ENCODE peak calls at places on chromosomes 13 and 19, in seven cellular contexts. One of them, this sample, is unnamed.

GRCh38 chr19:56273563-56274117 is 1.1 kb downstream of the EDDM13 start:
- DNase-seq in neural progenitor cell: no peak
- DNase-seq in fibroblast of lung: peak
- DNase-seq in HCT116: no peak
- DNase-seq in H1: no peak
- DNase-seq in keratinocyte: no peak
- DNase-seq in PC-9: no peak
- DNase-seq in this sample: peak

GRCh38 chr19:1491849-1492170 is 829 bp downstream of the REEP6 start:
- DNase-seq in neural progenitor cell: no peak
- DNase-seq in fibroblast of lung: no peak
- DNase-seq in HCT116: no peak
- DNase-seq in H1: no peak
- DNase-seq in keratinocyte: no peak
- DNase-seq in PC-9: no peak
- DNase-seq in this sample: no peak

GRCh38 chr19:47322048-47322447 is 9.9 kb upstream of the C5AR2 start:
- DNase-seq in neural progenitor cell: no peak
- DNase-seq in fibroblast of lung: no peak
- DNase-seq in HCT116: no peak
- DNase-seq in H1: no peak
- DNase-seq in keratinocyte: no peak
- DNase-seq in PC-9: no peak
- DNase-seq in this sample: no peak

GRCh38 chr13:107205318-107206112 is 637.6 kb upstream of the ARGLU1 start:
- DNase-seq in neural progenitor cell: peak
- DNase-seq in fibroblast of lung: peak
- DNase-seq in HCT116: no peak
- DNase-seq in H1: peak
- DNase-seq in keratinocyte: no peak
- DNase-seq in PC-9: peak
- DNase-seq in this sample: peak

GRCh38 chr13:77480071-77480470 is 55.4 kb upstream of the SCEL start:
- DNase-seq in neural progenitor cell: peak
- DNase-seq in fibroblast of lung: no peak
- DNase-seq in HCT116: no peak
- DNase-seq in H1: no peak
- DNase-seq in keratinocyte: no peak
- DNase-seq in PC-9: no peak
- DNase-seq in this sample: no peak

GRCh38 chr13:28320884-28321574 is 173.9 kb downstream of the FLT1 start:
- DNase-seq in neural progenitor cell: no peak
- DNase-seq in fibroblast of lung: no peak
- DNase-seq in HCT116: no peak
- DNase-seq in H1: no peak
- DNase-seq in keratinocyte: no peak
- DNase-seq in PC-9: no peak
- DNase-seq in this sample: no peak

GRCh38 chr19:40771101-40771539 is 4.2 kb upstream of the MIA start:
- DNase-seq in neural progenitor cell: no peak
- DNase-seq in fibroblast of lung: no peak
- DNase-seq in HCT116: no peak
- DNase-seq in H1: no peak
- DNase-seq in keratinocyte: no peak
- DNase-seq in PC-9: no peak
- DNase-seq in this sample: no peak

GRCh38 chr13:20943519-20944012 is 41.0 kb upstream of the XPO4 start:
- DNase-seq in neural progenitor cell: peak
- DNase-seq in fibroblast of lung: peak
- DNase-seq in HCT116: peak
- DNase-seq in H1: peak
- DNase-seq in keratinocyte: peak
- DNase-seq in PC-9: peak
- DNase-seq in this sample: peak

GRCh38 chr19:17703823-17704463 is 15.3 kb upstream of the MAP1S start:
- DNase-seq in neural progenitor cell: peak
- DNase-seq in fibroblast of lung: peak
- DNase-seq in HCT116: peak
- DNase-seq in H1: peak
- DNase-seq in keratinocyte: no peak
- DNase-seq in PC-9: no peak
- DNase-seq in this sample: peak

GRCh38 chr19:44931541-44931940 is 10.5 kb upstream of the APOC4 start:
- DNase-seq in neural progenitor cell: no peak
- DNase-seq in fibroblast of lung: no peak
- DNase-seq in HCT116: no peak
- DNase-seq in H1: no peak
- DNase-seq in keratinocyte: no peak
- DNase-seq in PC-9: no peak
- DNase-seq in this sample: no peak

GRCh38 chr13:28854657-28855056 is 34.5 kb downstream of the MTUS2 start:
- DNase-seq in neural progenitor cell: peak
- DNase-seq in fibroblast of lung: no peak
- DNase-seq in HCT116: no peak
- DNase-seq in H1: no peak
- DNase-seq in keratinocyte: no peak
- DNase-seq in PC-9: no peak
- DNase-seq in this sample: no peak

GRCh38 chr19:45016388-45017314 is 15.4 kb downstream of the RELB start:
- DNase-seq in neural progenitor cell: peak
- DNase-seq in fibroblast of lung: peak
- DNase-seq in HCT116: peak
- DNase-seq in H1: peak
- DNase-seq in keratinocyte: no peak
- DNase-seq in PC-9: peak
- DNase-seq in this sample: peak

GRCh38 chr13:64928704-64929499 is 2301.2 kb downstream of the PCDH9 start:
- DNase-seq in neural progenitor cell: no peak
- DNase-seq in fibroblast of lung: peak
- DNase-seq in HCT116: peak
- DNase-seq in H1: no peak
- DNase-seq in keratinocyte: no peak
- DNase-seq in PC-9: peak
- DNase-seq in this sample: peak

GRCh38 chr13:77330009-77330471 is 3.1 kb upstream of the MYCBP2 start:
- DNase-seq in neural progenitor cell: no peak
- DNase-seq in fibroblast of lung: no peak
- DNase-seq in HCT116: no peak
- DNase-seq in H1: no peak
- DNase-seq in keratinocyte: no peak
- DNase-seq in PC-9: no peak
- DNase-seq in this sample: no peak

GRCh38 chr19:38571682-38572081 is 46.1 kb downstream of the MAP4K1 start:
- DNase-seq in neural progenitor cell: no peak
- DNase-seq in fibroblast of lung: no peak
- DNase-seq in HCT116: no peak
- DNase-seq in H1: no peak
- DNase-seq in keratinocyte: no peak
- DNase-seq in PC-9: no peak
- DNase-seq in this sample: no peak

GRCh38 chr13:43698743-43699142 is 88.0 kb downstream of the ENOX1 start:
- DNase-seq in neural progenitor cell: no peak
- DNase-seq in fibroblast of lung: peak
- DNase-seq in HCT116: no peak
- DNase-seq in H1: no peak
- DNase-seq in keratinocyte: no peak
- DNase-seq in PC-9: no peak
- DNase-seq in this sample: no peak

GRCh38 chr13:111462221-111462764 is 141.9 kb downstream of the TEX29 start:
- DNase-seq in neural progenitor cell: no peak
- DNase-seq in fibroblast of lung: no peak
- DNase-seq in HCT116: no peak
- DNase-seq in H1: peak
- DNase-seq in keratinocyte: no peak
- DNase-seq in PC-9: no peak
- DNase-seq in this sample: no peak

GRCh38 chr13:111461445-111462149 is 141.2 kb downstream of the TEX29 start:
- DNase-seq in neural progenitor cell: no peak
- DNase-seq in fibroblast of lung: no peak
- DNase-seq in HCT116: no peak
- DNase-seq in H1: peak
- DNase-seq in keratinocyte: no peak
- DNase-seq in PC-9: no peak
- DNase-seq in this sample: no peak

GRCh38 chr13:111459803-111460547 is 139.5 kb downstream of the TEX29 start:
- DNase-seq in neural progenitor cell: no peak
- DNase-seq in fibroblast of lung: no peak
- DNase-seq in HCT116: no peak
- DNase-seq in H1: no peak
- DNase-seq in keratinocyte: no peak
- DNase-seq in PC-9: no peak
- DNase-seq in this sample: no peak

GRCh38 chr13:111460548-111461444 is 140.4 kb downstream of the TEX29 start:
- DNase-seq in neural progenitor cell: peak
- DNase-seq in fibroblast of lung: peak
- DNase-seq in HCT116: peak
- DNase-seq in H1: peak
- DNase-seq in keratinocyte: no peak
- DNase-seq in PC-9: peak
- DNase-seq in this sample: peak

GRCh38 chr13:111462944-111463343 is 142.5 kb downstream of the TEX29 start:
- DNase-seq in neural progenitor cell: no peak
- DNase-seq in fibroblast of lung: no peak
- DNase-seq in HCT116: no peak
- DNase-seq in H1: peak
- DNase-seq in keratinocyte: no peak
- DNase-seq in PC-9: no peak
- DNase-seq in this sample: no peak
- TF ChIP-seq EZH2 in neural progenitor cell: no peak
- TF ChIP-seq EZH2 in fibroblast of lung: no peak
- TF ChIP-seq EZH2 in HCT116: no peak
- TF ChIP-seq EZH2 in H1: no peak
- TF ChIP-seq EZH2 in keratinocyte: no peak
- TF ChIP-seq EZH2 in PC-9: no peak
- TF ChIP-seq EZH2 in this sample: no peak

GRCh38 chr13:48493076-48493765 is 39.7 kb downstream of the RCBTB2 start:
- DNase-seq in neural progenitor cell: no peak
- DNase-seq in fibroblast of lung: no peak
- DNase-seq in HCT116: no peak
- DNase-seq in H1: no peak
- DNase-seq in keratinocyte: no peak
- DNase-seq in PC-9: no peak
- DNase-seq in this sample: peak

GRCh38 chr13:48494874-48495273 is 38.0 kb downstream of the RCBTB2 start:
- DNase-seq in neural progenitor cell: no peak
- DNase-seq in fibroblast of lung: no peak
- DNase-seq in HCT116: no peak
- DNase-seq in H1: no peak
- DNase-seq in keratinocyte: no peak
- DNase-seq in PC-9: no peak
- DNase-seq in this sample: no peak

GRCh38 chr13:48491423-48492122 is 41.3 kb downstream of the RCBTB2 start:
- DNase-seq in neural progenitor cell: no peak
- DNase-seq in fibroblast of lung: no peak
- DNase-seq in HCT116: no peak
- DNase-seq in H1: no peak
- DNase-seq in keratinocyte: no peak
- DNase-seq in PC-9: no peak
- DNase-seq in this sample: peak

GRCh38 chr13:48492123-48493075 is 40.5 kb downstream of the RCBTB2 start:
- DNase-seq in neural progenitor cell: no peak
- DNase-seq in fibroblast of lung: no peak
- DNase-seq in HCT116: no peak
- DNase-seq in H1: no peak
- DNase-seq in keratinocyte: no peak
- DNase-seq in PC-9: no peak
- DNase-seq in this sample: peak

GRCh38 chr13:48493851-48494250 is 39.0 kb downstream of the RCBTB2 start:
- DNase-seq in neural progenitor cell: no peak
- DNase-seq in fibroblast of lung: peak
- DNase-seq in HCT116: no peak
- DNase-seq in H1: no peak
- DNase-seq in keratinocyte: no peak
- DNase-seq in PC-9: no peak
- DNase-seq in this sample: peak
- H3K27ac ChIP-seq in neural progenitor cell: no peak
- H3K27ac ChIP-seq in fibroblast of lung: no peak
- H3K27ac ChIP-seq in HCT116: no peak
- H3K27ac ChIP-seq in H1: no peak
- H3K27ac ChIP-seq in keratinocyte: no peak
- H3K27ac ChIP-seq in PC-9: no peak
- H3K27ac ChIP-seq in this sample: peak

DNA sequence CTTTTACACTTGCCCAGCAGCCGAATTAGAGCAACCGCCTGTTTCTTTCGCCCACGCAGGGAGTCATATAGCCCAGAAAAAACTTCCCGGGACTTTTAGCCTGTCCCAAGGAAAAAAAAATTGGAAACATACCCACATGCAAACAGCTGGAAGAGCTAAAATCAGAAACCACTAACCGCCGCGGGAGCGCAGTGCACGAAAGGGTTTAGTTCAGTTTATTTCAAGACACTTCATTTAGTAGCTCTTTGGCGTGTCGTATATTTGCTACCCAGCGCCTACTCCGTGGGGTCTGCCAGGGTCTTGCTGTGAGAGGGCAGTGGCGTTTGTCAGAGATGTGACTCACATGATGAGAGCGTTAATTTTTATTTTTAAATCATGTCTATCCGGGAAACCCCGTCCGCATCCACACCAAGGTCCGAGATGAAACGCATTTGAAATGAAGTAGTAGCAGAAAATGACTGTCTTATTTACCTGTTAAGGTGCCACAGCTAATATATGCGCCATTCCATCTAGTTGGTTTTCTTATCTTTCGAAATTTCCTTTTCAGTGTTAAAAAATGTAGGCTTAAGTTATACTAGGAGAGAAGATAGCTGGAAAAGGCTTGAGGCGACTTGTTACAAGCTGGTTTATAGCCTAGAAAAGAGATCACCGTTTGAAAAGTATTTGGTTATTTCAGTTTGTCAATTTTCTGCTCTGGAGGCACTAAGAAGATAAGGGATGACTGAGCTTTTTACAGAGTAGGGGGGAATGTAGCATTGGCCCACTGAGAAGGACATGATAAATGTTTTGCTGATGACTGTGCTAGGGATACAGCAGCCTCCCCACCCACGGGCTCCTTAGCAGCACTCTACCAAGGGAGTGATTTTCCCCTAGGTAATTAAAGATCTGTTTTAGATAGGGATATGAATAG is 1.7 kb downstream of the KLF5 start:
- DNase-seq in neural progenitor cell: peak
- DNase-seq in fibroblast of lung: peak
- DNase-seq in HCT116: no peak
- DNase-seq in H1: no peak
- DNase-seq in keratinocyte: no peak
- DNase-seq in PC-9: no peak
- DNase-seq in this sample: peak
- TF ChIP-seq EZH2 in neural progenitor cell: peak
- TF ChIP-seq EZH2 in fibroblast of lung: no peak
- TF ChIP-seq EZH2 in HCT116: no peak
- TF ChIP-seq EZH2 in H1: peak
- TF ChIP-seq EZH2 in keratinocyte: no peak
- TF ChIP-seq EZH2 in PC-9: no peak
- TF ChIP-seq EZH2 in this sample: no peak

DNA sequence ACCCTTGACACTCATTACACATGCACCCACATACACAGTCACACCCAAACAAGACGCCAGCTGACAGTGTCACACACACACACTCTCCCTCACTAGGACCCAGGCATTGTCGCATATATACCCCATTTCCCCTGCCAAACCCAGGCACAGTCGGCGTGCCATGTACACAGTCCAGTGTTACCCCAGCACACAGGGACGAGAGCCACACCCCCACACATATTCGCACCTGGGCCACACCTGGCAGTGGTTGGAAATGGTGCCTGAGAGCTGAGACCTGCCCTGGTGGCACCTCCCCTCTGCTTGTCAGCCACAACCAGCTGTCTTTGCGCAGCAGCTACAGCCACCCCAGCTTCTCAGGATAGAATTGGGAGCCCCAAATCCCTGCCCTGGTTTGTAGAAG is 9.0 kb downstream of the NFIX start:
- DNase-seq in neural progenitor cell: no peak
- DNase-seq in fibroblast of lung: no peak
- DNase-seq in HCT116: no peak
- DNase-seq in H1: no peak
- DNase-seq in keratinocyte: no peak
- DNase-seq in PC-9: no peak
- DNase-seq in this sample: no peak
- H3K27ac ChIP-seq in neural progenitor cell: no peak
- H3K27ac ChIP-seq in fibroblast of lung: no peak
- H3K27ac ChIP-seq in HCT116: no peak
- H3K27ac ChIP-seq in H1: no peak
- H3K27ac ChIP-seq in keratinocyte: no peak
- H3K27ac ChIP-seq in PC-9: no peak
- H3K27ac ChIP-seq in this sample: no peak

This sample was measured in mammary epithelial cell.